ENCODE peak calls at places on chromosomes 2 and 18, in eight cellular contexts. One of them, this sample, is unnamed.
A peak's percentile ranks its signal among the peaks of the same experiment; 100 is the strongest.

GRCh38 chr2:24421668-24422067 is 61.3 kb upstream of the ITSN2 start:
- DNase-seq in SJSA1: peak; percentile 25
- DNase-seq in effector memory CD4-positive, alpha-beta T cell: no peak
- DNase-seq in fibroblast of lung: peak; percentile 63
- DNase-seq in pancreas: no peak
- DNase-seq in tibial artery: no peak
- DNase-seq in heart left ventricle: peak; percentile 56
- DNase-seq in tibial nerve: peak; percentile 93
- DNase-seq in this sample: no peak

GRCh38 chr2:172806426-172807008 is 70.9 kb downstream of the RAPGEF4 start:
- DNase-seq in SJSA1: peak; percentile 39
- DNase-seq in effector memory CD4-positive, alpha-beta T cell: no peak
- DNase-seq in fibroblast of lung: peak; percentile 76
- DNase-seq in pancreas: no peak
- DNase-seq in tibial artery: no peak
- DNase-seq in heart left ventricle: no peak
- DNase-seq in tibial nerve: no peak
- DNase-seq in this sample: peak; percentile 29

GRCh38 chr18:69400253-69400975 is at the start of gene DOK6:
- DNase-seq in SJSA1: peak; percentile 5
- DNase-seq in effector memory CD4-positive, alpha-beta T cell: no peak
- DNase-seq in fibroblast of lung: peak; percentile 83
- DNase-seq in pancreas: peak; percentile 15
- DNase-seq in tibial artery: peak; percentile 78
- DNase-seq in heart left ventricle: peak; percentile 60
- DNase-seq in tibial nerve: peak; percentile 25
- DNase-seq in this sample: no peak

GRCh38 chr2:65232636-65233035 is 5.0 kb downstream of the ACTR2 start:
- DNase-seq in SJSA1: peak; percentile 65
- DNase-seq in effector memory CD4-positive, alpha-beta T cell: no peak
- DNase-seq in fibroblast of lung: peak; percentile 79
- DNase-seq in pancreas: no peak
- DNase-seq in tibial artery: no peak
- DNase-seq in heart left ventricle: no peak
- DNase-seq in tibial nerve: no peak
- DNase-seq in this sample: peak; percentile 34

GRCh38 chr18:25946540-25946939 is 143.9 kb downstream of the SS18 start:
- DNase-seq in SJSA1: no peak
- DNase-seq in effector memory CD4-positive, alpha-beta T cell: no peak
- DNase-seq in fibroblast of lung: no peak
- DNase-seq in pancreas: no peak
- DNase-seq in tibial artery: no peak
- DNase-seq in heart left ventricle: no peak
- DNase-seq in tibial nerve: no peak
- DNase-seq in this sample: no peak

GRCh38 chr2:70978388-70979357 is at the start of gene ANKRD53:
- DNase-seq in SJSA1: no peak
- DNase-seq in effector memory CD4-positive, alpha-beta T cell: no peak
- DNase-seq in fibroblast of lung: peak; percentile 45
- DNase-seq in pancreas: peak; percentile 87
- DNase-seq in tibial artery: peak; percentile 74
- DNase-seq in heart left ventricle: peak; percentile 52
- DNase-seq in tibial nerve: peak; percentile 18
- DNase-seq in this sample: no peak

GRCh38 chr2:229133155-229133772 is 137.8 kb downstream of the PID1 start:
- DNase-seq in SJSA1: no peak
- DNase-seq in effector memory CD4-positive, alpha-beta T cell: no peak
- DNase-seq in fibroblast of lung: peak; percentile 76
- DNase-seq in pancreas: no peak
- DNase-seq in tibial artery: no peak
- DNase-seq in heart left ventricle: no peak
- DNase-seq in tibial nerve: peak; percentile 23
- DNase-seq in this sample: no peak

GRCh38 chr2:236563953-236564352 is 5.7 kb upstream of the ACKR3 start:
- DNase-seq in SJSA1: no peak
- DNase-seq in effector memory CD4-positive, alpha-beta T cell: no peak
- DNase-seq in fibroblast of lung: no peak
- DNase-seq in pancreas: no peak
- DNase-seq in tibial artery: no peak
- DNase-seq in heart left ventricle: no peak
- DNase-seq in tibial nerve: no peak
- DNase-seq in this sample: no peak

GRCh38 chr18:24246143-24246542 is 107.3 kb downstream of the CABYR start:
- DNase-seq in SJSA1: no peak
- DNase-seq in effector memory CD4-positive, alpha-beta T cell: no peak
- DNase-seq in fibroblast of lung: no peak
- DNase-seq in pancreas: no peak
- DNase-seq in tibial artery: no peak
- DNase-seq in heart left ventricle: no peak
- DNase-seq in tibial nerve: no peak
- DNase-seq in this sample: no peak

GRCh38 chr2:39728941-39729351 is 50.1 kb downstream of the THUMPD2 start:
- DNase-seq in SJSA1: no peak
- DNase-seq in effector memory CD4-positive, alpha-beta T cell: no peak
- DNase-seq in fibroblast of lung: peak; percentile 42
- DNase-seq in pancreas: peak; percentile 33
- DNase-seq in tibial artery: no peak
- DNase-seq in heart left ventricle: no peak
- DNase-seq in tibial nerve: no peak
- DNase-seq in this sample: no peak

GRCh38 chr2:66717491-66717890 is 282.6 kb downstream of the MEIS1 start:
- DNase-seq in SJSA1: no peak
- DNase-seq in effector memory CD4-positive, alpha-beta T cell: no peak
- DNase-seq in fibroblast of lung: peak; percentile 24
- DNase-seq in pancreas: no peak
- DNase-seq in tibial artery: no peak
- DNase-seq in heart left ventricle: no peak
- DNase-seq in tibial nerve: no peak
- DNase-seq in this sample: no peak

GRCh38 chr2:98140210-98140609 is 53.2 kb downstream of the VWA3B start:
- DNase-seq in SJSA1: no peak
- DNase-seq in effector memory CD4-positive, alpha-beta T cell: no peak
- DNase-seq in fibroblast of lung: no peak
- DNase-seq in pancreas: no peak
- DNase-seq in tibial artery: no peak
- DNase-seq in heart left ventricle: peak; percentile 63
- DNase-seq in tibial nerve: no peak
- DNase-seq in this sample: no peak

GRCh38 chr2:129935118-129935517 is 44.3 kb upstream of the RAB6C start:
- DNase-seq in SJSA1: peak; percentile 66
- DNase-seq in effector memory CD4-positive, alpha-beta T cell: no peak
- DNase-seq in fibroblast of lung: no peak
- DNase-seq in pancreas: no peak
- DNase-seq in tibial artery: no peak
- DNase-seq in heart left ventricle: no peak
- DNase-seq in tibial nerve: no peak
- DNase-seq in this sample: no peak

GRCh38 chr2:231781798-231782726 is 980 bp upstream of the PDE6D start:
- DNase-seq in SJSA1: no peak
- DNase-seq in effector memory CD4-positive, alpha-beta T cell: no peak
- DNase-seq in fibroblast of lung: peak; percentile 65
- DNase-seq in pancreas: no peak
- DNase-seq in tibial artery: no peak
- DNase-seq in heart left ventricle: peak; percentile 16
- DNase-seq in tibial nerve: peak; percentile 10
- DNase-seq in this sample: no peak

GRCh38 chr2:179180242-179180641 is 84.4 kb downstream of the SESTD1 start:
- DNase-seq in SJSA1: no peak
- DNase-seq in effector memory CD4-positive, alpha-beta T cell: no peak
- DNase-seq in fibroblast of lung: no peak
- DNase-seq in pancreas: no peak
- DNase-seq in tibial artery: no peak
- DNase-seq in heart left ventricle: no peak
- DNase-seq in tibial nerve: no peak
- DNase-seq in this sample: no peak

GRCh38 chr18:58446661-58447060 is 182.2 kb downstream of the ALPK2 start:
- DNase-seq in SJSA1: no peak
- DNase-seq in effector memory CD4-positive, alpha-beta T cell: no peak
- DNase-seq in fibroblast of lung: no peak
- DNase-seq in pancreas: no peak
- DNase-seq in tibial artery: no peak
- DNase-seq in heart left ventricle: no peak
- DNase-seq in tibial nerve: no peak
- DNase-seq in this sample: no peak

GRCh38 chr18:69898241-69898861 is 49.3 kb downstream of the CD226 start:
- DNase-seq in SJSA1: no peak
- DNase-seq in effector memory CD4-positive, alpha-beta T cell: no peak
- DNase-seq in fibroblast of lung: no peak
- DNase-seq in pancreas: no peak
- DNase-seq in tibial artery: no peak
- DNase-seq in heart left ventricle: no peak
- DNase-seq in tibial nerve: no peak
- DNase-seq in this sample: no peak

GRCh38 chr2:63465633-63466032 is 122.6 kb downstream of the WDPCP start:
- DNase-seq in SJSA1: no peak
- DNase-seq in effector memory CD4-positive, alpha-beta T cell: no peak
- DNase-seq in fibroblast of lung: peak; percentile 1
- DNase-seq in pancreas: no peak
- DNase-seq in tibial artery: no peak
- DNase-seq in heart left ventricle: no peak
- DNase-seq in tibial nerve: no peak
- DNase-seq in this sample: no peak

GRCh38 chr18:43060020-43060419 is 55.5 kb downstream of the RIT2 start:
- DNase-seq in SJSA1: no peak
- DNase-seq in effector memory CD4-positive, alpha-beta T cell: no peak
- DNase-seq in fibroblast of lung: peak; percentile 60
- DNase-seq in pancreas: no peak
- DNase-seq in tibial artery: no peak
- DNase-seq in heart left ventricle: no peak
- DNase-seq in tibial nerve: no peak
- DNase-seq in this sample: no peak

GRCh38 chr2:6911721-6912120 is 5.5 kb upstream of the RNF144A start:
- DNase-seq in SJSA1: no peak
- DNase-seq in effector memory CD4-positive, alpha-beta T cell: no peak
- DNase-seq in fibroblast of lung: no peak
- DNase-seq in pancreas: no peak
- DNase-seq in tibial artery: no peak
- DNase-seq in heart left ventricle: no peak
- DNase-seq in tibial nerve: no peak
- DNase-seq in this sample: no peak

GRCh38 chr2:15176604-15177003 is 384.5 kb downstream of the NBAS start:
- DNase-seq in SJSA1: no peak
- DNase-seq in effector memory CD4-positive, alpha-beta T cell: no peak
- DNase-seq in fibroblast of lung: no peak
- DNase-seq in pancreas: no peak
- DNase-seq in tibial artery: no peak
- DNase-seq in heart left ventricle: no peak
- DNase-seq in tibial nerve: no peak
- DNase-seq in this sample: no peak
- H3K4me3 ChIP-seq in SJSA1: no peak overlapping the region
- H3K4me3 ChIP-seq in effector memory CD4-positive, alpha-beta T cell: no peak overlapping the region
- H3K4me3 ChIP-seq in fibroblast of lung: no peak overlapping the region
- H3K4me3 ChIP-seq in pancreas: no peak overlapping the region
- H3K4me3 ChIP-seq in tibial artery: no peak overlapping the region
- H3K4me3 ChIP-seq in heart left ventricle: no peak overlapping the region
- H3K4me3 ChIP-seq in tibial nerve: no peak overlapping the region
- H3K4me3 ChIP-seq in this sample: no peak overlapping the region

GRCh38 chr18:8937112-8937641 is 165.3 kb upstream of the NDUFV2 start:
- DNase-seq in SJSA1: no peak
- DNase-seq in effector memory CD4-positive, alpha-beta T cell: no peak
- DNase-seq in fibroblast of lung: no peak
- DNase-seq in pancreas: no peak
- DNase-seq in tibial artery: no peak
- DNase-seq in heart left ventricle: no peak
- DNase-seq in tibial nerve: no peak
- DNase-seq in this sample: no peak

GRCh38 chr18:8936646-8937045 is 165.9 kb upstream of the NDUFV2 start:
- DNase-seq in SJSA1: no peak
- DNase-seq in effector memory CD4-positive, alpha-beta T cell: no peak
- DNase-seq in fibroblast of lung: no peak
- DNase-seq in pancreas: no peak
- DNase-seq in tibial artery: no peak
- DNase-seq in heart left ventricle: no peak
- DNase-seq in tibial nerve: no peak
- DNase-seq in this sample: no peak

GRCh38 chr18:8930990-8931648 is 171.4 kb upstream of the NDUFV2 start:
- DNase-seq in SJSA1: no peak
- DNase-seq in effector memory CD4-positive, alpha-beta T cell: no peak
- DNase-seq in fibroblast of lung: peak; percentile 31
- DNase-seq in pancreas: no peak
- DNase-seq in tibial artery: no peak
- DNase-seq in heart left ventricle: no peak
- DNase-seq in tibial nerve: no peak
- DNase-seq in this sample: no peak

GRCh38 chr18:8932866-8933265 is 169.6 kb upstream of the NDUFV2 start:
- DNase-seq in SJSA1: no peak
- DNase-seq in effector memory CD4-positive, alpha-beta T cell: no peak
- DNase-seq in fibroblast of lung: no peak
- DNase-seq in pancreas: no peak
- DNase-seq in tibial artery: no peak
- DNase-seq in heart left ventricle: no peak
- DNase-seq in tibial nerve: no peak
- DNase-seq in this sample: no peak

DNA sequence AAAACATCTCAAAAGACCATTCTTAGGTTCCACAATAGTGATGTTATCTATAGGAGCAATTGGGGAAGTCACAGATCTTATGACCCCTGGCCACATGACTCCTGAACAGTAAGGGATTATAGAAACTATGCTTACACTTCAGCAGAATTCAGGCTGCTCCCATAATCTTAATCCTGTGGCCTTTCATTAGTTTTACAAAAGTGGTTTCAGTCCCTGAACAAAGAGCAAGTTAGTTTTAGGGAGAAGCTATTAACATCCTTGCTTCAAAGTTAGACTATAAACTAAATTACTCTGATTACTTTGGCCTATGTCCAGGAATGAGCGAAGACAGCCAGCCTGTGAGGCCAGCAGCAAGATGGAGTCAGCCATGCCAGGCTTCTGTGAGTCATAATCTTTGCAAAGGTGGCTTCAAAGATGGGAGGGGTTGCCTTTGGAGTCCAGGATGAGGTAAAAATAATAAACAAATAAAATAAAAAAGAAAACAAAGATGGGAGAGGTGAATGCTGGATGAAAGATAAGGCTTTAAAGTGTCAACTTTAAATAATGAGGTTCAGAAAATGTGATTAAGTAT is 168.7 kb upstream of the NDUFV2 start:
- DNase-seq in SJSA1: peak; percentile 23
- DNase-seq in effector memory CD4-positive, alpha-beta T cell: no peak
- DNase-seq in fibroblast of lung: peak; percentile 51
- DNase-seq in pancreas: no peak
- DNase-seq in tibial artery: no peak
- DNase-seq in heart left ventricle: no peak
- DNase-seq in tibial nerve: no peak
- DNase-seq in this sample: no peak
- H3K9me3 ChIP-seq in SJSA1: peaks cover 21% of the 10 kb centered on the region
- H3K9me3 ChIP-seq in effector memory CD4-positive, alpha-beta T cell: no peaks in the 10 kb centered on the region
- H3K9me3 ChIP-seq in fibroblast of lung: no peaks in the 10 kb centered on the region
- H3K9me3 ChIP-seq in pancreas: no peaks in the 10 kb centered on the region
- H3K9me3 ChIP-seq in tibial artery: peaks cover 6% of the 10 kb centered on the region
- H3K9me3 ChIP-seq in heart left ventricle: no peaks in the 10 kb centered on the region
- H3K9me3 ChIP-seq in tibial nerve: no peaks in the 10 kb centered on the region
- H3K9me3 ChIP-seq in this sample: peaks cover 25% of the 10 kb centered on the region

GRCh38 chr18:77899972-77900754 is 650.5 kb downstream of the GALR1 start:
- DNase-seq in SJSA1: no peak
- DNase-seq in effector memory CD4-positive, alpha-beta T cell: peak; percentile 28
- DNase-seq in fibroblast of lung: peak; percentile 2
- DNase-seq in pancreas: peak; percentile 42
- DNase-seq in tibial artery: no peak
- DNase-seq in heart left ventricle: no peak
- DNase-seq in tibial nerve: no peak
- DNase-seq in this sample: no peak
- H3K4me3 ChIP-seq in SJSA1: no peak overlapping the region
- H3K4me3 ChIP-seq in effector memory CD4-positive, alpha-beta T cell: peak overlapping the region; percentile 52
- H3K4me3 ChIP-seq in fibroblast of lung: no peak overlapping the region
- H3K4me3 ChIP-seq in pancreas: peak overlapping the region; percentile 32
- H3K4me3 ChIP-seq in tibial artery: no peak overlapping the region
- H3K4me3 ChIP-seq in heart left ventricle: no peak overlapping the region
- H3K4me3 ChIP-seq in tibial nerve: peak overlapping the region; percentile 28
- H3K4me3 ChIP-seq in this sample: no peak overlapping the region

GRCh38 chr2:35292269-35292668 is 1063.3 kb upstream of the CRIM1 start:
- DNase-seq in SJSA1: no peak
- DNase-seq in effector memory CD4-positive, alpha-beta T cell: no peak
- DNase-seq in fibroblast of lung: no peak
- DNase-seq in pancreas: no peak
- DNase-seq in tibial artery: no peak
- DNase-seq in heart left ventricle: no peak
- DNase-seq in tibial nerve: no peak
- DNase-seq in this sample: no peak
- H3K9me3 ChIP-seq in SJSA1: no peaks in the 10 kb centered on the region
- H3K9me3 ChIP-seq in effector memory CD4-positive, alpha-beta T cell: no peaks in the 10 kb centered on the region
- H3K9me3 ChIP-seq in fibroblast of lung: no peaks in the 10 kb centered on the region
- H3K9me3 ChIP-seq in pancreas: no peaks in the 10 kb centered on the region
- H3K9me3 ChIP-seq in tibial artery: no peaks in the 10 kb centered on the region
- H3K9me3 ChIP-seq in heart left ventricle: no peaks in the 10 kb centered on the region
- H3K9me3 ChIP-seq in tibial nerve: no peaks in the 10 kb centered on the region
- H3K9me3 ChIP-seq in this sample: peaks cover 14% of the 10 kb centered on the region

This sample was measured in AG04450.